ENCODE peak calls at places on chromosomes 11 and 22, in six cellular contexts. R is natural killer cell, K is HuH-7, Y is neural progenitor cell, M is BE2C, I is ovary. V is an unnamed sample.
A peak's percentile ranks its signal among the peaks of the same experiment; 100 is the strongest.

GRCh38 chr22:22210375-22210774 is 34.2 kb upstream of the VPREB1 start:
- DNase-seq in M (no peak), I (no peak), Y (no peak), R (no peak), K (no peak), V (no peak)

GRCh38 chr11:106152013-106152412 is 74.6 kb downstream of the AASDHPPT start:
- DNase-seq in Y (no peak), K (no peak), R (no peak), I (no peak), M (no peak), V (no peak)

GRCh38 chr11:114290503-114291239 is 5.5 kb upstream of the NNMT start:
- DNase-seq in I (no peak), K (no peak), R (no peak), Y (no peak), M (no peak), V (no peak)

GRCh38 chr11:134027671-134028070 is 41.2 kb upstream of the JAM3 start:
- DNase-seq in K (no peak), M (no peak), Y (no peak), I (no peak), R (no peak), V (no peak)

GRCh38 chr11:34075178-34075820 is 23.8 kb downstream of the CAPRIN1 start:
- DNase-seq in Y (no peak), R (no peak), M (no peak), K (no peak), I (no peak), V (no peak)

GRCh38 chr22:50298937-50299656 is 8.3 kb downstream of the PLXNB2 start:
- DNase-seq in M (peak; percentile 53), I (no peak), Y (peak; percentile 56), R (no peak), K (peak; percentile 65), V (peak; percentile 53)

GRCh38 chr11:64049509-64049908 is 13.8 kb downstream of the FLRT1 start:
- DNase-seq in Y (no peak), I (no peak), K (no peak), M (no peak), R (no peak), V (no peak)

GRCh38 chr11:7353100-7353499 is 101.4 kb downstream of the SYT9 start:
- DNase-seq in R (no peak), M (peak; percentile 22), I (no peak), K (peak; percentile 31), Y (peak; percentile 47), V (no peak)

GRCh38 chr11:121429556-121429955 is 22.6 kb upstream of the SORL1 start:
- DNase-seq in R (no peak), K (no peak), M (no peak), Y (no peak), I (no peak), V (no peak)

GRCh38 chr11:46112961-46113617 is 8.2 kb downstream of the PHF21A start:
- DNase-seq in Y (peak; percentile 73), K (peak; percentile 63), R (no peak), I (no peak), M (peak; percentile 15), V (no peak)

GRCh38 chr11:66070604-66071325 is 693 bp downstream of the PACS1 start:
- DNase-seq in K (no peak), Y (peak; percentile 45), M (peak; percentile 50), R (no peak), I (peak; percentile 69), V (peak; percentile 90)

GRCh38 chr11:64253481-64253880 is 2.2 kb downstream of the PLCB3 start:
- DNase-seq in Y (no peak), K (no peak), M (no peak), I (no peak), R (no peak), V (peak; percentile 43)

GRCh38 chr11:76609736-76610370 is 60.7 kb downstream of the LRRC32 start:
- DNase-seq in K (no peak), M (no peak), I (peak; percentile 39), Y (no peak), R (no peak), V (no peak)

GRCh38 chr22:34841911-34842310 is 224.0 kb upstream of the ISX start:
- DNase-seq in M (no peak), K (no peak), R (no peak), I (no peak), Y (no peak), V (no peak)

GRCh38 chr11:61816736-61817455 is at the start of gene FADS1:
- DNase-seq in M (peak; percentile 96), R (peak; percentile 56), Y (peak; percentile 98), K (peak; percentile 99), I (peak; percentile 93), V (peak; percentile 97)